ENCODE peak calls at places on chromosomes 16 and 17, in six cellular contexts. W, H, F, O, K and Q are unnamed samples.

GRCh38 chr17:59752446-59752845 is 45.0 kb downstream of the VMP1 start:
- DNase-seq in W (no peak), H (no peak), F (no peak), O (no peak), K (no peak), Q (no peak)

GRCh38 chr16:61460020-61460419 is 576.2 kb downstream of the CDH8 start:
- DNase-seq in W (no peak), H (no peak), F (no peak), O (no peak), K (no peak), Q (no peak)

GRCh38 chr17:48961516-48962233 is 6.7 kb downstream of the GIP start:
- DNase-seq in W (no peak), H (no peak), F (peak), O (peak), K (no peak), Q (no peak)

GRCh38 chr17:7440823-7441174 is 1.5 kb downstream of the FGF11 start:
- DNase-seq in W (no peak), H (no peak), F (peak), O (no peak), K (peak), Q (no peak)

GRCh38 chr17:32009262-32009542 is 2.0 kb downstream of the LRRC37B start:
- DNase-seq in W (no peak), H (no peak), F (no peak), O (no peak), K (no peak), Q (no peak)

GRCh38 chr17:37661372-37662014 is 18.2 kb upstream of the DDX52 start:
- DNase-seq in W (no peak), H (no peak), F (no peak), O (no peak), K (no peak), Q (no peak)

GRCh38 chr17:38561416-38562214 is 44.1 kb downstream of the SRCIN1 start:
- DNase-seq in W (no peak), H (no peak), F (no peak), O (no peak), K (no peak), Q (no peak)

GRCh38 chr17:73757324-73757942 is 113.2 kb upstream of the SDK2 start:
- DNase-seq in W (no peak), H (no peak), F (no peak), O (no peak), K (no peak), Q (no peak)

GRCh38 chr17:34760931-34761500 is 181.6 kb downstream of the TMEM132E start:
- DNase-seq in W (no peak), H (no peak), F (no peak), O (no peak), K (no peak), Q (no peak)